ENCODE peak calls at places on chromosomes 11 and 22, in ten cellular contexts. One of them, this sample, is unnamed.

GRCh38 chr11:93389737-93390136 is 59.2 kb downstream of the DEUP1 start:
- DNase-seq in T follicular helper cell: no peak
- DNase-seq in nucleus accumbens: no peak
- DNase-seq in NCI-H774: no peak
- DNase-seq in endothelial cell: no peak
- DNase-seq in left colon: no peak
- DNase-seq in BE2C: no peak
- DNase-seq in D721Med: no peak
- DNase-seq in globus pallidus: no peak
- DNase-seq in activated effector memory CD4-positive, alpha-beta T cell treated with Interleukin-2 at 50 U/mL for 16 hours: no peak
- DNase-seq in this sample: no peak

GRCh38 chr11:45527898-45528297 is 137.5 kb downstream of the CHST1 start:
- DNase-seq in activated effector memory CD4-positive, alpha-beta T cell treated with Interleukin-2 at 50 U/mL for 16 hours: no peak
- DNase-seq in nucleus accumbens: no peak
- DNase-seq in endothelial cell: no peak
- DNase-seq in T follicular helper cell: no peak
- DNase-seq in BE2C: no peak
- DNase-seq in NCI-H774: no peak
- DNase-seq in D721Med: no peak
- DNase-seq in globus pallidus: no peak
- DNase-seq in left colon: no peak
- DNase-seq in this sample: no peak

GRCh38 chr11:19258651-19259230 is 18.0 kb upstream of the E2F8 start:
- DNase-seq in endothelial cell: no peak
- DNase-seq in globus pallidus: no peak
- DNase-seq in activated effector memory CD4-positive, alpha-beta T cell treated with Interleukin-2 at 50 U/mL for 16 hours: no peak
- DNase-seq in nucleus accumbens: no peak
- DNase-seq in NCI-H774: no peak
- DNase-seq in left colon: no peak
- DNase-seq in D721Med: no peak
- DNase-seq in T follicular helper cell: no peak
- DNase-seq in BE2C: no peak
- DNase-seq in this sample: no peak

GRCh38 chr11:46246514-46246913 is 30.9 kb upstream of the CREB3L1 start:
- DNase-seq in activated effector memory CD4-positive, alpha-beta T cell treated with Interleukin-2 at 50 U/mL for 16 hours: no peak
- DNase-seq in left colon: no peak
- DNase-seq in D721Med: no peak
- DNase-seq in BE2C: no peak
- DNase-seq in T follicular helper cell: no peak
- DNase-seq in globus pallidus: no peak
- DNase-seq in endothelial cell: no peak
- DNase-seq in nucleus accumbens: no peak
- DNase-seq in NCI-H774: no peak
- DNase-seq in this sample: no peak

GRCh38 chr11:23398052-23398451 is 537.8 kb upstream of the CCDC179 start:
- DNase-seq in endothelial cell: no peak
- DNase-seq in NCI-H774: no peak
- DNase-seq in activated effector memory CD4-positive, alpha-beta T cell treated with Interleukin-2 at 50 U/mL for 16 hours: no peak
- DNase-seq in D721Med: no peak
- DNase-seq in T follicular helper cell: no peak
- DNase-seq in globus pallidus: no peak
- DNase-seq in BE2C: no peak
- DNase-seq in left colon: no peak
- DNase-seq in nucleus accumbens: no peak
- DNase-seq in this sample: no peak

GRCh38 chr22:20061481-20061861 is 18.6 kb upstream of the DGCR8 start:
- DNase-seq in T follicular helper cell: no peak
- DNase-seq in BE2C: no peak
- DNase-seq in NCI-H774: no peak
- DNase-seq in D721Med: no peak
- DNase-seq in globus pallidus: no peak
- DNase-seq in left colon: no peak
- DNase-seq in endothelial cell: no peak
- DNase-seq in activated effector memory CD4-positive, alpha-beta T cell treated with Interleukin-2 at 50 U/mL for 16 hours: no peak
- DNase-seq in nucleus accumbens: no peak
- DNase-seq in this sample: no peak

GRCh38 chr11:102470257-102470656 is 17.7 kb upstream of the TMEM123 start:
- DNase-seq in BE2C: no peak
- DNase-seq in nucleus accumbens: no peak
- DNase-seq in T follicular helper cell: peak
- DNase-seq in activated effector memory CD4-positive, alpha-beta T cell treated with Interleukin-2 at 50 U/mL for 16 hours: peak
- DNase-seq in globus pallidus: no peak
- DNase-seq in left colon: no peak
- DNase-seq in endothelial cell: no peak
- DNase-seq in D721Med: no peak
- DNase-seq in NCI-H774: no peak
- DNase-seq in this sample: no peak

GRCh38 chr11:94134651-94135512 is 6.2 kb downstream of the PANX1 start:
- DNase-seq in NCI-H774: no peak
- DNase-seq in left colon: peak
- DNase-seq in D721Med: no peak
- DNase-seq in activated effector memory CD4-positive, alpha-beta T cell treated with Interleukin-2 at 50 U/mL for 16 hours: no peak
- DNase-seq in T follicular helper cell: no peak
- DNase-seq in BE2C: peak
- DNase-seq in nucleus accumbens: no peak
- DNase-seq in endothelial cell: no peak
- DNase-seq in globus pallidus: peak
- DNase-seq in this sample: no peak

GRCh38 chr11:31786996-31787685 is 24.0 kb downstream of the PAX6 start:
- DNase-seq in D721Med: no peak
- DNase-seq in activated effector memory CD4-positive, alpha-beta T cell treated with Interleukin-2 at 50 U/mL for 16 hours: no peak
- DNase-seq in nucleus accumbens: no peak
- DNase-seq in T follicular helper cell: no peak
- DNase-seq in left colon: no peak
- DNase-seq in NCI-H774: no peak
- DNase-seq in globus pallidus: no peak
- DNase-seq in BE2C: no peak
- DNase-seq in endothelial cell: no peak
- DNase-seq in this sample: no peak

GRCh38 chr11:5928269-5928668 is 13.8 kb upstream of the OR56A3 start:
- DNase-seq in nucleus accumbens: no peak
- DNase-seq in left colon: no peak
- DNase-seq in endothelial cell: no peak
- DNase-seq in globus pallidus: no peak
- DNase-seq in NCI-H774: peak
- DNase-seq in BE2C: no peak
- DNase-seq in activated effector memory CD4-positive, alpha-beta T cell treated with Interleukin-2 at 50 U/mL for 16 hours: no peak
- DNase-seq in T follicular helper cell: no peak
- DNase-seq in D721Med: no peak
- DNase-seq in this sample: no peak

GRCh38 chr11:107705027-107705426 is 6.8 kb downstream of the SLN start:
- DNase-seq in endothelial cell: no peak
- DNase-seq in left colon: no peak
- DNase-seq in globus pallidus: no peak
- DNase-seq in activated effector memory CD4-positive, alpha-beta T cell treated with Interleukin-2 at 50 U/mL for 16 hours: no peak
- DNase-seq in nucleus accumbens: no peak
- DNase-seq in BE2C: no peak
- DNase-seq in T follicular helper cell: no peak
- DNase-seq in D721Med: no peak
- DNase-seq in NCI-H774: no peak
- DNase-seq in this sample: no peak

GRCh38 chr22:36334838-36335603 is 52.7 kb downstream of the MYH9 start:
- DNase-seq in activated effector memory CD4-positive, alpha-beta T cell treated with Interleukin-2 at 50 U/mL for 16 hours: no peak
- DNase-seq in T follicular helper cell: peak
- DNase-seq in BE2C: peak
- DNase-seq in left colon: no peak
- DNase-seq in endothelial cell: no peak
- DNase-seq in D721Med: no peak
- DNase-seq in nucleus accumbens: peak
- DNase-seq in globus pallidus: peak
- DNase-seq in NCI-H774: no peak
- DNase-seq in this sample: no peak

GRCh38 chr11:115580927-115581680 is 76.9 kb upstream of the CADM1 start:
- DNase-seq in nucleus accumbens: no peak
- DNase-seq in endothelial cell: no peak
- DNase-seq in T follicular helper cell: no peak
- DNase-seq in globus pallidus: no peak
- DNase-seq in left colon: no peak
- DNase-seq in D721Med: no peak
- DNase-seq in activated effector memory CD4-positive, alpha-beta T cell treated with Interleukin-2 at 50 U/mL for 16 hours: no peak
- DNase-seq in NCI-H774: peak
- DNase-seq in BE2C: peak
- DNase-seq in this sample: no peak

GRCh38 chr11:121018746-121019145 is 5.2 kb upstream of the TBCEL start:
- DNase-seq in globus pallidus: no peak
- DNase-seq in endothelial cell: no peak
- DNase-seq in BE2C: no peak
- DNase-seq in left colon: no peak
- DNase-seq in D721Med: no peak
- DNase-seq in activated effector memory CD4-positive, alpha-beta T cell treated with Interleukin-2 at 50 U/mL for 16 hours: no peak
- DNase-seq in nucleus accumbens: no peak
- DNase-seq in NCI-H774: no peak
- DNase-seq in T follicular helper cell: no peak
- DNase-seq in this sample: no peak

GRCh38 chr22:36775589-36775965 is 342 bp downstream of the IFT27 start:
- DNase-seq in D721Med: no peak
- DNase-seq in NCI-H774: no peak
- DNase-seq in activated effector memory CD4-positive, alpha-beta T cell treated with Interleukin-2 at 50 U/mL for 16 hours: no peak
- DNase-seq in left colon: peak
- DNase-seq in BE2C: peak
- DNase-seq in endothelial cell: peak
- DNase-seq in globus pallidus: peak
- DNase-seq in nucleus accumbens: no peak
- DNase-seq in T follicular helper cell: peak
- DNase-seq in this sample: peak

GRCh38 chr11:12702999-12703453 is 28.8 kb downstream of the TEAD1 start:
- DNase-seq in left colon: no peak
- DNase-seq in NCI-H774: no peak
- DNase-seq in nucleus accumbens: no peak
- DNase-seq in activated effector memory CD4-positive, alpha-beta T cell treated with Interleukin-2 at 50 U/mL for 16 hours: no peak
- DNase-seq in T follicular helper cell: no peak
- DNase-seq in D721Med: no peak
- DNase-seq in globus pallidus: no peak
- DNase-seq in endothelial cell: no peak
- DNase-seq in BE2C: no peak
- DNase-seq in this sample: no peak

GRCh38 chr11:10310301-10310841 is 5.5 kb downstream of the ADM start:
- DNase-seq in D721Med: no peak
- DNase-seq in nucleus accumbens: no peak
- DNase-seq in activated effector memory CD4-positive, alpha-beta T cell treated with Interleukin-2 at 50 U/mL for 16 hours: no peak
- DNase-seq in NCI-H774: no peak
- DNase-seq in endothelial cell: no peak
- DNase-seq in T follicular helper cell: no peak
- DNase-seq in globus pallidus: no peak
- DNase-seq in left colon: no peak
- DNase-seq in BE2C: no peak
- DNase-seq in this sample: no peak

GRCh38 chr22:41417622-41418390 is 28.8 kb downstream of the TOB2 start:
- DNase-seq in endothelial cell: no peak
- DNase-seq in left colon: peak
- DNase-seq in NCI-H774: no peak
- DNase-seq in activated effector memory CD4-positive, alpha-beta T cell treated with Interleukin-2 at 50 U/mL for 16 hours: no peak
- DNase-seq in BE2C: no peak
- DNase-seq in globus pallidus: peak
- DNase-seq in D721Med: no peak
- DNase-seq in T follicular helper cell: no peak
- DNase-seq in nucleus accumbens: peak
- DNase-seq in this sample: no peak